ENCODE peak calls at places on chromosome 13, in seven cellular contexts. C, H, W, I, R, D and U are unnamed samples.

GRCh38 chr13:23654111-23655110 is 84.2 kb downstream of the TNFRSF19 start:
- DNase-seq in C (no peak), H (no peak), W (peak), I (peak), R (no peak), D (no peak), U (no peak)

GRCh38 chr13:100075700-100076587 is 12.9 kb upstream of the PCCA start:
- DNase-seq in C (no peak), H (no peak), W (peak), I (no peak), R (no peak), D (no peak), U (no peak)

GRCh38 chr13:95540848-95541247 is 11.7 kb upstream of the CLDN10 start:
- DNase-seq in C (no peak), H (no peak), W (no peak), I (peak), R (no peak), D (no peak), U (no peak)

GRCh38 chr13:59823495-59823894 is 340.2 kb downstream of the DIAPH3 start:
- DNase-seq in C (no peak), H (no peak), W (peak), I (no peak), R (no peak), D (no peak), U (peak)

GRCh38 chr13:113510871-113511270 is 20.4 kb upstream of the DCUN1D2 start:
- DNase-seq in C (no peak), H (no peak), W (no peak), I (no peak), R (no peak), D (no peak), U (no peak)

GRCh38 chr13:59266478-59267063 is 897.2 kb downstream of the DIAPH3 start:
- DNase-seq in C (no peak), H (no peak), W (no peak), I (no peak), R (no peak), D (no peak), U (no peak)

GRCh38 chr13:86135856-86136255 is 336.6 kb upstream of the SLITRK6 start:
- DNase-seq in C (no peak), H (no peak), W (no peak), I (no peak), R (no peak), D (no peak), U (no peak)

GRCh38 chr13:52862358-52863206 is 14.1 kb upstream of the PCDH8 start:
- DNase-seq in C (peak), H (no peak), W (no peak), I (no peak), R (no peak), D (peak), U (no peak)

GRCh38 chr13:101579291-101579802 is 126.9 kb downstream of the ITGBL1 start:
- DNase-seq in C (no peak), H (no peak), W (peak), I (no peak), R (no peak), D (peak), U (no peak)

GRCh38 chr13:39417643-39418042 is 185.3 kb downstream of the LHFPL6 start:
- DNase-seq in C (no peak), H (no peak), W (peak), I (peak), R (no peak), D (no peak), U (no peak)

GRCh38 chr13:39415403-39415802 is 187.6 kb downstream of the LHFPL6 start:
- DNase-seq in C (no peak), H (peak), W (peak), I (peak), R (no peak), D (peak), U (no peak)

GRCh38 chr13:39418424-39418823 is 184.6 kb downstream of the LHFPL6 start:
- DNase-seq in C (no peak), H (no peak), W (no peak), I (no peak), R (no peak), D (no peak), U (no peak)

GRCh38 chr13:39419068-39419467 is 183.9 kb downstream of the LHFPL6 start:
- DNase-seq in C (no peak), H (no peak), W (no peak), I (no peak), R (no peak), D (no peak), U (no peak)

DNA sequence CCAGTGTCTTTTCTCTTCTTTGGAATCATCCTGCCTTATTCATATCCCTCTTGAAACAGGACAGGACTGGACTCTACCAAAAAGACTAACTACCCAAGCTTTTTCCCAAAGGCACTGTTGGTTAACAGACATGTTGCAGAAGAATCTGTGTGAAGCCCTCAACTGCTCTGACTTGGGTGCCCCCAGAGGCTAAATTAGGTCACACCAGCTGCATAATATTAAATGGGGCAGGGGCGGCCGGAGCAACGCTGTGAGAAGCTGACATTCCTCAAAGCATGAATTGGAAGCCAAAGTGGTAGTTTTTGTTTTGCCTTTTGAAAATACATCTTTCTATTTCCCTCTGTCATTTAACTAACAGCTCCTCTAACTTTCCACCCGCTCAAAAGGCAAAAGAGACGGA is 185.9 kb downstream of the LHFPL6 start:
- DNase-seq in C (peak), H (no peak), W (peak), I (peak), R (no peak), D (peak), U (no peak)
- TF ChIP-seq CTCF in C (peak), H (peak), W (peak), I (no peak), R (no peak), D (peak), U (peak)

DNA sequence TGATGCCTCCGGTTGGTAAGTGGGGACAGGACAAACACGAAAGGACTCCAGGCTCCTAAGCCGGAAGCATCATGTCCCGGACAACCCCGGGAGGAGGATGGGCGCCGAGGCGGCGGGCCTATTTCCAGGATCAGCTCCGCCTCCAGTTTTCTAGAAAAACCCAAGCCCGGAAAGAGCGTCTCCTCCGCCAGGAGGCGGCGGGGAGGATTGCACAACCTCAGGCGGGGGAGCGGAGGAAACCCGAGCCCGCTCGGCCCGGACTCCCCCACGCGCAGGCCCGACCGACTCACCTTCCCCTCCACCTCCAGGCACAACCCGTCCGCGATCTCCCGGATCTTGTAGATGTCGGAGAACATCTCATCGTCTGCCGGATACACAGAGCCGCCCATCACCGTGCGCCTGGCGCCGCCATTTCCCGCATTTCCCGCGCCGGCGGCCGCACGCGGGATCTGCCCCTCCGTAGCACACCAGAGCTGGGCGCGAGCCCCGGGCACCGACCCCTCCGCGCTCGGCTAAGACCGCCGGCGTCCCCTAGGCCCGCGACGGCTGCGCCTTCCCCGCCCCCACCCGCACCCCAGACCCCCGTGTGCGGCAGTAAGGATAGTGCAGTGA is 455 bp downstream of the TPT1 start:
- DNase-seq in C (peak), H (peak), W (peak), I (peak), R (peak), D (peak), U (peak)
- TF ChIP-seq CTCF in C (peak), H (peak), W (peak), I (peak), R (peak), D (peak), U (peak)

GRCh38 chr13:103762523-103762922 is 696.3 kb upstream of the SLC10A2 start:
- DNase-seq in C (no peak), H (no peak), W (no peak), I (no peak), R (no peak), D (no peak), U (no peak)
- TF ChIP-seq CTCF in C (no peak), H (no peak), W (no peak), I (no peak), R (no peak), D (no peak), U (no peak)

GRCh38 chr13:27620377-27621115 is at the start of gene LNX2:
- DNase-seq in C (peak), H (peak), W (peak), I (peak), R (peak), D (peak), U (peak)
- TF ChIP-seq CTCF in C (no peak), H (no peak), W (no peak), I (no peak), R (no peak), D (no peak), U (no peak)

DNA sequence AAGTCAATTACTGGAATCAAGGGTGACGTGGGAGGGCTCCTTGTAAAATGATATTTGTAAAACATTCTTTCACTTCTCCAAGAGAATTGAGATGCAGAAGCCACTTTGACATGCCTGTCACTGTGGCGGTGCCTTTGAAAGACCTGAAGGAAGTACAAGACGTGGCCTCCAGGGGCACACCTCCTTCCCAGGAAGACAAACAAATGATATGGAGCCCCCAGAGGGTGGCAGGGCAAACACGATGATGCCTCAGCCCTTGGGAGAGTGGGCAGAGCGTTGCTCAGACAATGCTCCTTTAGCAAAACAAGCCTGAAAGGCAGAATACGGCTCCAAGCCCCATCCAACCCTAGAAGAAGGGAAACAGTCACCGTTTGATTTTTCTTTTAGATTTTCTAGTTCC is 9.3 kb upstream of the ATP12A start:
- DNase-seq in C (peak), H (no peak), W (peak), I (no peak), R (no peak), D (peak), U (no peak)
- TF ChIP-seq CTCF in C (no peak), H (no peak), W (peak), I (no peak), R (peak), D (no peak), U (peak)

GRCh38 chr13:45715351-45715750 is 13.2 kb downstream of the CBY2 start:
- DNase-seq in C (no peak), H (no peak), W (no peak), I (no peak), R (no peak), D (no peak), U (no peak)

GRCh38 chr13:45717324-45717723 is 15.2 kb downstream of the CBY2 start:
- DNase-seq in C (no peak), H (no peak), W (no peak), I (no peak), R (no peak), D (no peak), U (no peak)

GRCh38 chr13:45721203-45721731 is 19.1 kb downstream of the CBY2 start:
- DNase-seq in C (no peak), H (no peak), W (no peak), I (no peak), R (no peak), D (no peak), U (no peak)

GRCh38 chr13:45718992-45719391 is 16.9 kb downstream of the CBY2 start:
- DNase-seq in C (no peak), H (no peak), W (peak), I (no peak), R (no peak), D (no peak), U (peak)

GRCh38 chr13:45718063-45718462 is 15.9 kb downstream of the CBY2 start:
- DNase-seq in C (no peak), H (no peak), W (peak), I (no peak), R (no peak), D (peak), U (no peak)
- TF ChIP-seq CTCF in C (peak), H (peak), W (peak), I (peak), R (no peak), D (peak), U (peak)

DNA sequence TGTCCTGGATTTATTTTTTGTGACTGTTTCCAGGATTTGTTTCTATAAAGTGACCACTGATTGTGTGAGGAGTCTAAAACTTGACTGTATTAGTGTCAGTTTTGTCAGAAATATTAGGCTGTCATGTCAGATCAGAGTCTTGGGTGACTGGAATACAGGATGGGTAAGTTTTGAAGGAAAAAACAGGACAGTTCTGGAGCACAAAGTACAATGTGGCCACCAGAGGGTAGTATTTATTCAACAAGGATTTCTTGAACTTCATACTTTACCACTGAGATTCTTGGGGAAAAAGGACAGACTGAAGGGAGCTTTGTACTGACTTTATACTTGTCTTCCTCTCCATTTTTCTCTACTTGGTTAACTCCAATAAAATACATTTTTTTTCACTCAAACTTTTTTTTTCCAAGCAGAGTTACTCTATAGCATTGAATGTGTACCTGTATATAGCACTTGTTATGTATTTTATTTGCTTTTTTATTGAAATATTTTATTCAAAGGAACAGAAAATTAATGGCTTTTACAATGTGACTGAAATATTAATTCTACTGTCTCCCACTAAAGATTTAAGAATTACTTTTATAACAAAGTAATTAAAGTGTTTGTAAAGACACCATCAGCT is 51.1 kb downstream of the LMO7 start:
- DNase-seq in C (no peak), H (no peak), W (peak), I (no peak), R (no peak), D (peak), U (no peak)
- TF ChIP-seq CTCF in C (peak), H (peak), W (peak), I (peak), R (peak), D (peak), U (peak)

GRCh38 chr13:94534171-94534570 is 54.7 kb upstream of the DCT start:
- DNase-seq in C (no peak), H (no peak), W (peak), I (no peak), R (no peak), D (no peak), U (no peak)
- TF ChIP-seq CTCF in C (no peak), H (no peak), W (no peak), I (no peak), R (no peak), D (no peak), U (no peak)

GRCh38 chr13:110714798-110715394 is 1.4 kb downstream of the ING1 start:
- DNase-seq in C (peak), H (peak), W (peak), I (peak), R (peak), D (no peak), U (no peak)
- TF ChIP-seq CTCF in C (no peak), H (no peak), W (no peak), I (no peak), R (no peak), D (peak), U (peak)